ENCODE peak calls at places on chromosomes 6 and 20, in four cellular contexts. R is fibroblast of lung, G is stomach, X is endothelial cell of umbilical vein. W is an unnamed sample.

GRCh38 chr6:24191346-24191745 is 65.3 kb downstream of the NRSN1 start:
- DNase-seq in R (no peak), G (no peak), X (no peak), W (no peak)

GRCh38 chr6:2412731-2413130 is 167.3 kb upstream of the GMDS start:
- DNase-seq in R (peak; percentile 84), G (no peak), X (peak; percentile 36), W (peak; percentile 31)

GRCh38 chr20:21981179-21981578 is 275.7 kb downstream of the PAX1 start:
- DNase-seq in R (peak; percentile 1), G (no peak), X (no peak), W (no peak)

GRCh38 chr20:57287007-57287810 is 20.8 kb upstream of the BMP7 start:
- DNase-seq in R (peak; percentile 17), G (no peak), X (no peak), W (no peak)

GRCh38 chr6:144352310-144352709 is 67.2 kb downstream of the UTRN start:
- DNase-seq in R (no peak), G (no peak), X (no peak), W (no peak)

GRCh38 chr20:16312998-16313397 is 260.2 kb downstream of the KIF16B start:
- DNase-seq in R (no peak), G (no peak), X (no peak), W (no peak)

GRCh38 chr6:136031982-136032381 is 180.5 kb downstream of the PDE7B start:
- DNase-seq in R (peak; percentile 36), G (no peak), X (peak; percentile 66), W (no peak)

GRCh38 chr6:156977527-156978291 is 200.5 kb downstream of the ARID1B start:
- DNase-seq in R (peak; percentile 53), G (peak; percentile 46), X (no peak), W (no peak)

GRCh38 chr6:66662196-66662595 is 955.2 kb upstream of the EYS start:
- DNase-seq in R (peak; percentile 14), G (no peak), X (no peak), W (peak; percentile 26)

GRCh38 chr20:20743511-20744169 is 31.2 kb upstream of the RALGAPA2 start:
- DNase-seq in R (peak; percentile 5), G (peak; percentile 57), X (peak; percentile 97), W (no peak)

GRCh38 chr6:125154184-125155135 is 887 bp downstream of the TPD52L1 start:
- DNase-seq in R (peak; percentile 48), G (no peak), X (no peak), W (no peak)

GRCh38 chr20:8997720-8998119 is 71.2 kb upstream of the PLCB4 start:
- DNase-seq in R (no peak), G (no peak), X (no peak), W (no peak)

GRCh38 chr6:132391391-132392291 is 9.6 kb downstream of the MOXD1 start:
- DNase-seq in R (peak; percentile 96), G (no peak), X (no peak), W (peak; percentile 36)

GRCh38 chr6:116500969-116501433 is 10.4 kb upstream of the CALHM5 start:
- DNase-seq in R (peak; percentile 17), G (no peak), X (no peak), W (no peak)

GRCh38 chr6:84774174-84775158 is 10.1 kb upstream of the TBX18 start:
- DNase-seq in R (no peak), G (no peak), X (peak; percentile 79), W (no peak)

GRCh38 chr6:125169058-125169457 is 15.5 kb downstream of the TPD52L1 start:
- DNase-seq in R (peak; percentile 62), G (no peak), X (no peak), W (no peak)

GRCh38 chr6:157386023-157386422 is 5.0 kb downstream of the ZDHHC14 start:
- DNase-seq in R (no peak), G (no peak), X (no peak), W (no peak)

GRCh38 chr6:87700729-87701675 is 1.0 kb downstream of the AKIRIN2 start:
- DNase-seq in R (peak; percentile 76), G (no peak), X (peak; percentile 72), W (no peak)

GRCh38 chr6:157937318-157937717 is 44.3 kb upstream of the SYNJ2 start:
- DNase-seq in R (no peak), G (no peak), X (no peak), W (no peak)

GRCh38 chr20:38313676-38314075 is 9.7 kb downstream of the BPI start:
- DNase-seq in R (no peak), G (no peak), X (no peak), W (no peak)

GRCh38 chr20:38320221-38320620 is 16.3 kb downstream of the BPI start:
- DNase-seq in R (no peak), G (no peak), X (no peak), W (no peak)

GRCh38 chr20:38317422-38317821 is 13.5 kb downstream of the BPI start:
- DNase-seq in R (no peak), G (no peak), X (no peak), W (no peak)

GRCh38 chr20:38315290-38315966 is 11.5 kb downstream of the BPI start:
- DNase-seq in R (peak; percentile 37), G (no peak), X (no peak), W (no peak)

GRCh38 chr20:38316341-38316740 is 12.4 kb downstream of the BPI start:
- DNase-seq in R (no peak), G (no peak), X (no peak), W (no peak)
- H3K4me3 ChIP-seq in R (no peak overlapping the region), G (no peak overlapping the region), X (no peak overlapping the region), W (no peak overlapping the region)

GRCh38 chr6:26055670-26056582 is 31.3 kb upstream of the HFE start:
- DNase-seq in R (peak; percentile 78), G (peak; percentile 94), X (peak; percentile 93), W (no peak)

GRCh38 chr6:26056583-26057350 is 30.5 kb upstream of the HFE start:
- DNase-seq in R (peak; percentile 14), G (no peak), X (peak; percentile 68), W (no peak)

GRCh38 chr6:26054659-26054936 is 32.6 kb upstream of the HFE start:
- DNase-seq in R (no peak), G (no peak), X (no peak), W (no peak)

GRCh38 chr6:26053929-26054658 is 33.1 kb upstream of the HFE start:
- DNase-seq in R (peak; percentile 16), G (no peak), X (no peak), W (no peak)

DNA sequence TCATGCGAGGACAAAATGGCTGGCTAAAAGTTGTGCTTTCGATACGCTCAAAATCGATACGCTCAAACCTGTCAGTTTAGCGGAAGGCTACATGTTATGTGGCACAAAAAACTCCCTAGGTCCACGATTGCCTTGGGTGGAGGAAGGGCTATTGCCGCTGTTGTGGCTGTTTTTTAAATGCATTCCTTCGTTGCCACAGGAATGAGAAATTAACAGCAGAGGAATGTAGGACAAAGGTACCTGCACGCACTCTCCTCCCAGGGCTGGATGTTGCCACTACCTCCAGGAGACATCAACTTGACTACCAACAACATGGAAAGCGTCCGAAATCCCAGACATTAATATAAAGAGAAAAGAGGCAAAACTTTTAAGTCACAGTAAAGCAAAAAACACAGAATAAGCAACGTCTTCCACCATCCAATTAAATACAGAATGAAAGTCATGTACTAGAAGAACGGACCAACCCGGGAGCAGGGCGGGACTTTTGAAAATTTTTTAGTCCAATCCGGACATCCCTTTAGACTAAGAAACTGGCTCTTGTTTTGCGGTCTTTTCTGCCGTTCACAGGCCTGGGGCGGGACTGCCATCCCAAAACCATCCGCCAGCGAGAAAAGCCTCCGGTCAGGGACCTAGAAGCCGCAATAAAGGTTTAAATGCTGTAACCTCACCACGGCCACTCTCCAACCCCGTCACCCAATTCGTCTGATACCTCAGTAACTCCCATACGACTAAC is 32.1 kb upstream of the HFE start:
- DNase-seq in R (peak; percentile 96), G (peak; percentile 87), X (peak; percentile 94), W (peak; percentile 97)
- TF ChIP-seq CTCF in R (peak; percentile 5), G (no peak), X (no peak), W (no peak)

GRCh38 chr6:18985958-18986357 is 598.8 kb downstream of the RNF144B start:
- DNase-seq in R (no peak), G (no peak), X (no peak), W (no peak)

GRCh38 chr6:18985061-18985460 is 597.9 kb downstream of the RNF144B start:
- DNase-seq in R (no peak), G (no peak), X (no peak), W (no peak)

DNA sequence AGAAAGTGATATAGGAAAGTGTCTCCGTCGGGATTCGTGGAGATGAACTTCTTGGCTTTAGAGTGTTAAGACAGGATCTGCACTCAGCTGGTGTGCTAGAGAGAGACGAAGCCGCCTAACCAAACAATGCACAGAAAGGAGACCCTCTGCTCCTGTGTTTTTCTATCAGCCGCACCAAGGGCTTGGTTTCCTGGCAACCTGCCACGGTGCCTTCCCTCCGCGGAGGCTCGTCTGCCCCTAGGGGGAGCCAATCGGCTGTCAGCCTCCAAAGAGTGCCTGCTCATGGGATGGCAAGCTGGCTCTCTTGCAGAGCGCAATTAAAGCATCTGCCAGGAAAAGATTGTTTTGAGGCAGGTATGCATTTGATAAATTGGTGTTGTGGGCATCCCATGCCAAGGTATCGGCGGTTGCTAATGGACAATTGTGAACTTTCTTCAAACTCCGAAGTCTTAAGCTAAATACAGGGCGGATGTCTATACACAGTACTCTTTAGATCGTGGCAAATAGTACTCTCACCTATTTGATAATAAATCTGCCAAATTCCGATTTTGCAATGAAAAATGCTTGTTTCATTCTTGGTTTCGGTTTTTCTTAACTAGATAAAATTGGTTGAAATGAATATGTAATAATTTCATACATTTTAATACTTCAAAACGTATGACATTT is 603.3 kb downstream of the RNF144B start:
- DNase-seq in R (peak; percentile 50), G (peak; percentile 79), X (peak; percentile 26), W (no peak)
- H3K4me3 ChIP-seq in R (no peak overlapping the region), G (no peak overlapping the region), X (no peak overlapping the region), W (peak overlapping the region; percentile 3)

GRCh38 chr6:165755583-165755982 is 92.5 kb upstream of the PDE10A start:
- DNase-seq in R (no peak), G (no peak), X (no peak), W (no peak)
- TF ChIP-seq CTCF in R (no peak), G (no peak), X (no peak), W (peak; percentile 39)

DNA sequence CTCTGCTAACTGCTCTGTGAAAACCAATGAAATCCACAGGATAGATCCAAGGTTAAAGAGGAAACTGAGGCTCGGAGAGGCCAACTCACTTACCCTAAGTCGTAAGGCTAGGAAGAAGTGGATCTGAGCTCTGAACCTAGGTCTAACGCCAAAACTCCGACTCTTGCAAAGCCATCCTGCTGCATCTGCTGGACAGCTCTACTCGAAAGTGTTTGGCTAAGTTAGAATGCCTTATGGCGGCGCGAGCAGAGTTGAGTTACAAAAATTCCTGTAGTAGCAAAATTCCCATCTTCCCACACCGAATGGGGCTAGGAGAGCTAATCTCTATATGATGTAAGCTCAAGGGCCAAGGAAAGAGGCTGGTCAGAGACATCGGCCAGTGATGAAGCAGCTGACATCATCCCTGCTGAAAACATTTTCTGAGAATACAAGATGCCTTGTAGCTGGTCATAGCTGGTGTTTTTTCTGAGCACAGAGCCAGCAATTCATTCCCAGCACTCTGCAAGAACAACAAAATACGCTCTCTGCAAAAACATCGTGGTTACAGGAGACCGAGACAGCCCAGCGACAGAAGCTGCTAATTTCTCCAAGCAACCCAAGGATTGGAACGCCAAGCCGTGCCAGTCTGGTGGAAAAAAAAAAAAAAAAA is 1.8 kb downstream of the SPATA2 start:
- DNase-seq in R (peak; percentile 32), G (no peak), X (no peak), W (no peak)
- H3K4me3 ChIP-seq in R (no peak overlapping the region), G (peak overlapping the region; percentile 100), X (no peak overlapping the region), W (peak overlapping the region; percentile 95)

GRCh38 chr6:75563032-75563431 is 38.6 kb upstream of the SENP6 start:
- DNase-seq in R (peak; percentile 32), G (no peak), X (peak; percentile 35), W (no peak)
- TF ChIP-seq CTCF in R (peak; percentile 34), G (no peak), X (peak; percentile 44), W (peak; percentile 49)

GRCh38 chr6:23176471-23176870 is 607.1 kb downstream of the HDGFL1 start:
- DNase-seq in R (no peak), G (no peak), X (no peak), W (no peak)
- H3K4me3 ChIP-seq in R (peak overlapping the region; percentile 8), G (no peak overlapping the region), X (no peak overlapping the region), W (no peak overlapping the region)

W was measured in astrocyte of the cerebellum.